ENCODE peak calls at places on chromosomes 4 and X, in ten cellular contexts. K is body of pancreas; Q is lower lobe of right lung; B is heart left ventricle; W is CD4-positive, alpha-beta T cell; M is ovary; I is endodermal cell; S is pancreas; H is MCF 10A; C is neural progenitor cell. D is an unnamed sample.

GRCh38 chrX:84956304-84956703 is 47.4 kb upstream of the APOOL start:
- DNase-seq in K (no peak), M (no peak), W (no peak), B (no peak), H (no peak), Q (no peak), I (no peak), C (no peak), S (no peak), D (no peak)

GRCh38 chr4:80608285-80608980 is 272.9 kb downstream of the CFAP299 start:
- DNase-seq in H (no peak), M (no peak), K (no peak), W (no peak), B (no peak), Q (no peak), S (no peak), C (no peak), I (no peak), D (no peak)

GRCh38 chr4:3248811-3249661 is at the start of gene MSANTD1:
- DNase-seq in K (no peak), H (no peak), S (peak), I (no peak), C (peak), W (no peak), M (no peak), Q (no peak), B (no peak), D (peak)

GRCh38 chr4:71296945-71297344 is 41.9 kb upstream of the SLC4A4 start:
- DNase-seq in K (no peak), B (no peak), M (no peak), I (no peak), W (no peak), C (no peak), Q (no peak), H (no peak), S (no peak), D (no peak)

GRCh38 chr4:188779586-188779985 is 640.3 kb downstream of the TRIML1 start:
- DNase-seq in Q (no peak), I (no peak), S (no peak), H (peak), K (no peak), W (no peak), B (no peak), M (no peak), C (no peak), D (no peak)

GRCh38 chr4:103907414-103907813 is 187.6 kb upstream of the TACR3 start:
- DNase-seq in W (no peak), C (no peak), B (no peak), K (no peak), M (no peak), H (no peak), I (no peak), Q (no peak), S (no peak), D (no peak)

GRCh38 chr4:88613417-88613875 is 21.2 kb downstream of the HERC3 start:
- DNase-seq in K (no peak), H (no peak), I (no peak), B (no peak), W (peak), Q (no peak), S (no peak), M (no peak), C (no peak), D (no peak)

GRCh38 chr4:148514581-148514980 is 72.4 kb upstream of the NR3C2 start:
- DNase-seq in M (no peak), S (no peak), Q (no peak), I (no peak), C (no peak), K (no peak), B (no peak), W (no peak), H (no peak), D (no peak)

GRCh38 chr4:94419956-94420355 is 31.8 kb upstream of the PDLIM5 start:
- DNase-seq in S (no peak), W (no peak), C (no peak), B (no peak), M (no peak), K (no peak), H (peak), I (no peak), Q (no peak), D (no peak)

GRCh38 chrX:134642394-134642793 is 15.9 kb downstream of the PLAC1 start:
- DNase-seq in W (no peak), K (no peak), I (no peak), B (no peak), Q (no peak), S (no peak), H (no peak), M (no peak), C (no peak), D (no peak)

GRCh38 chr4:7985891-7986441 is 46.3 kb upstream of the AFAP1 start:
- DNase-seq in C (no peak), H (no peak), M (no peak), Q (no peak), K (no peak), W (no peak), I (no peak), B (peak), S (no peak), D (peak)

GRCh38 chrX:70508296-70508911 is 63.8 kb downstream of the DLG3 start:
- DNase-seq in K (no peak), C (peak), W (no peak), Q (no peak), B (no peak), H (no peak), I (peak), M (no peak), S (no peak), D (no peak)

GRCh38 chr4:140028676-140029407 is 125.1 kb downstream of the MAML3 start:
- DNase-seq in B (no peak), C (no peak), W (no peak), Q (no peak), K (no peak), I (no peak), M (no peak), S (no peak), H (no peak), D (no peak)

GRCh38 chr4:1747603-1747967 is 26.3 kb downstream of the TACC3 start:
- DNase-seq in C (no peak), H (no peak), B (no peak), S (no peak), W (no peak), Q (no peak), M (no peak), K (no peak), I (no peak), D (no peak)

GRCh38 chr4:114417214-114417613 is 181.4 kb upstream of the UGT8 start:
- DNase-seq in S (no peak), Q (no peak), H (peak), K (no peak), M (no peak), W (no peak), C (peak), I (no peak), B (no peak), D (no peak)

GRCh38 chrX:38817004-38817703 is 15.9 kb downstream of the MID1IP1 start:
- DNase-seq in W (no peak), B (peak), C (no peak), Q (peak), K (peak), S (no peak), M (peak), H (peak), I (peak), D (peak)

GRCh38 chr4:184573701-184574100 is 75.5 kb downstream of the CASP3 start:
- DNase-seq in W (no peak), B (no peak), K (no peak), I (no peak), S (no peak), H (no peak), M (no peak), Q (no peak), C (no peak), D (no peak)

GRCh38 chr4:44817905-44818304 is 91.5 kb upstream of the GNPDA2 start:
- DNase-seq in I (no peak), W (no peak), B (no peak), S (no peak), Q (no peak), H (no peak), K (no peak), C (no peak), M (no peak), D (no peak)

GRCh38 chr4:185965456-185966384 is 103.2 kb upstream of the TLR3 start:
- DNase-seq in M (no peak), S (no peak), W (no peak), C (no peak), I (no peak), H (no peak), Q (no peak), B (no peak), K (no peak), D (no peak)

GRCh38 chr4:122010610-122011009 is 58.8 kb upstream of the TRPC3 start:
- DNase-seq in Q (no peak), H (peak), S (no peak), K (no peak), B (no peak), M (no peak), W (no peak), I (no peak), C (no peak), D (no peak)

GRCh38 chrX:53795583-53795982 is 109.1 kb upstream of the HUWE1 start:
- DNase-seq in W (no peak), B (no peak), K (no peak), S (no peak), M (no peak), I (peak), C (peak), H (no peak), Q (no peak), D (no peak)

GRCh38 chr4:89992744-89993143 is 98.1 kb downstream of the MMRN1 start:
- DNase-seq in H (no peak), M (no peak), B (no peak), I (no peak), S (no peak), Q (no peak), C (no peak), W (no peak), K (no peak), D (no peak)

GRCh38 chrX:45421806-45422205 is 221.1 kb upstream of the DIPK2B start:
- DNase-seq in W (no peak), K (no peak), I (no peak), S (no peak), Q (no peak), M (no peak), B (no peak), C (no peak), H (no peak), D (no peak)

GRCh38 chr4:142850478-142850877 is 4.4 kb upstream of the INPP4B start:
- DNase-seq in H (no peak), B (no peak), S (no peak), M (no peak), W (no peak), Q (no peak), K (no peak), C (peak), I (no peak), D (no peak)
- TF ChIP-seq CTCF in H (no peak), B (no peak), S (no peak), M (no peak), W (no peak), Q (no peak), K (no peak), C (peak), I (peak), D (peak)

GRCh38 chrX:18410038-18410437 is 15.4 kb upstream of the CDKL5 start:
- DNase-seq in I (no peak), M (no peak), W (no peak), K (peak), H (peak), S (no peak), Q (no peak), C (peak), B (no peak), D (no peak)
- TF ChIP-seq CTCF in I (peak), M (no peak), W (no peak), K (peak), H (peak), S (peak), Q (peak), C (peak), B (peak), D (no peak)

GRCh38 chrX:95248386-95248785 is 1436.3 kb upstream of the DIAPH2 start:
- DNase-seq in K (no peak), M (no peak), I (no peak), Q (no peak), S (no peak), H (no peak), C (no peak), B (no peak), W (no peak), D (no peak)
- TF ChIP-seq CTCF in K (no peak), M (no peak), I (no peak), Q (no peak), S (no peak), H (no peak), C (no peak), B (no peak), W (no peak), D (no peak)

DNA sequence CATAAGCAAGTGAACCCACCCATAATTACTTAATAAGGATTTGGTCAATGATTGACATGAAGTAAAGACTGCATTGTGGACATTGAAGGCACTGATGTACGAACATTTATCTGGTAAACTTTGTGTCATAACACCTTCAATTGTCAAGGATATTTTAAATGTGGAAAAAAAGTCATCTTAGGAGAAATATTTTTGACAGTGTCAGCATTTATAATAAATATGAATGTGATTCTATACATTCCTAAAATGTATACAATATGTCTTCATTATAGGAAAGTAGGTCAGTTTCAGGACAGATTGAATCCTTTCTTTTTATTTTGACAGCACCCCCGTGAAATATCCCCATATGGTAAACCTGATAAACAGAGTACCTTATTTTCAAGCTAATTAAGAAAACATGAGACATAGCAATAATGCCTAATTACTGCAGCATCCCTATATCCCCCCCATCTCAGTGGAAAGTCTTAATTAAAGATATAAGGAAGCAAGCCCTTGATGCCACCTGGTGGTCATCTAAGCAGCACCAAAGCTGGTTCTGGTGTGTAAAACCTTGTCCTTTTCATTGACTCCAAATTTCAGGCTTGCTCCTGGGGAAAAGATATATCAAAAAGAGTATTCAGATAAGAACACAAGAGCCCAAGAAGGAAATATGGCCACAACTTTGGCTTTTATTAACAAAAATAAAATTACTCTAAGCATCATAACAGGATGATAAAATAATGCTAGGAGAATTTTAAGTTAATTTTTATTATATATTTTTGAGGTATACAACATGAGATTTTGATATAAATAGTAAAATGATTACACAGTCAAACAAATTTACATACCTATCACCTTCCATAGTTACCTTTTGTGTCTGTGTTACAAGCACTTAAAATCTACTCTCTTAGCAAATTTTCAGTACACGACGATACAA is 379.7 kb downstream of the TLL1 start:
- DNase-seq in Q (no peak), I (peak), K (peak), H (peak), C (peak), W (no peak), B (no peak), M (no peak), S (no peak), D (peak)
- TF ChIP-seq CTCF in Q (peak), I (peak), K (peak), H (peak), C (peak), W (no peak), B (no peak), M (no peak), S (no peak), D (peak)

GRCh38 chrX:141180851-141181250 is 3.9 kb upstream of the LDOC1 start:
- DNase-seq in M (no peak), C (no peak), B (no peak), H (no peak), W (no peak), Q (no peak), I (no peak), K (no peak), S (no peak), D (no peak)

GRCh38 chrX:141185366-141185765 is 8.4 kb upstream of the LDOC1 start:
- DNase-seq in W (no peak), K (no peak), S (no peak), M (no peak), Q (no peak), I (no peak), H (no peak), B (no peak), C (no peak), D (no peak)

GRCh38 chrX:141183000-141183399 is 6.1 kb upstream of the LDOC1 start:
- DNase-seq in B (no peak), S (no peak), Q (no peak), C (no peak), K (no peak), W (no peak), H (no peak), M (no peak), I (no peak), D (no peak)
- TF ChIP-seq CTCF in B (no peak), S (no peak), Q (no peak), C (no peak), K (no peak), W (no peak), H (no peak), M (no peak), I (peak), D (no peak)